ENCODE peak calls at places on chromosome 20, in five cellular contexts. L is GM12865, O is AG10803, E is fibroblast of pulmonary artery, G is H7. P is an unnamed sample.

GRCh38 chr20:41499961-41500725 is 118.0 kb downstream of the CHD6 start:
- DNase-seq in O (peak), L (no peak), G (no peak), E (no peak), P (no peak)

GRCh38 chr20:41173791-41174341 is 36.5 kb downstream of the PLCG1 start:
- DNase-seq in O (no peak), L (no peak), E (no peak), G (no peak), P (no peak)

GRCh38 chr20:46739441-46740213 is 30.2 kb downstream of the SLC2A10 start:
- DNase-seq in O (no peak), E (no peak), L (no peak), G (no peak), P (no peak)

GRCh38 chr20:63737940-63738686 is 1.5 kb upstream of the SLC2A4RG start:
- DNase-seq in E (no peak), O (no peak), G (peak), L (peak), P (no peak)

GRCh38 chr20:32068174-32068573 is 16.1 kb downstream of the HCK start:
- DNase-seq in G (no peak), E (no peak), O (no peak), L (no peak), P (no peak)

GRCh38 chr20:16485406-16485805 is 87.8 kb downstream of the KIF16B start:
- DNase-seq in O (peak), G (no peak), E (no peak), L (no peak), P (no peak)

GRCh38 chr20:43776691-43777090 is 49.9 kb upstream of the GTSF1L start:
- DNase-seq in G (no peak), E (no peak), O (no peak), L (no peak), P (no peak)

GRCh38 chr20:38002422-38002821 is 30.8 kb downstream of the TTI1 start:
- DNase-seq in O (no peak), E (no peak), L (no peak), G (no peak), P (no peak)

GRCh38 chr20:52230406-52230805 is 38.8 kb upstream of the ZFP64 start:
- DNase-seq in G (no peak), L (peak), E (peak), O (peak), P (no peak)

GRCh38 chr20:40757087-40757486 is 68.1 kb upstream of the MAFB start:
- DNase-seq in L (peak), O (no peak), E (peak), G (no peak), P (peak)

GRCh38 chr20:56540415-56540814 is 7.4 kb downstream of the FAM209B start:
- DNase-seq in O (peak), E (peak), L (no peak), G (no peak), P (no peak)

GRCh38 chr20:3101737-3102574 is 17.4 kb upstream of the AVP start:
- DNase-seq in L (peak), G (no peak), E (no peak), O (no peak), P (peak)

GRCh38 chr20:31517373-31517772 is 3.1 kb downstream of the HM13 start:
- DNase-seq in G (peak), O (peak), E (peak), L (no peak), P (no peak)

GRCh38 chr20:25057234-25058050 is 497 bp downstream of the ACSS1 start:
- DNase-seq in G (peak), E (peak), L (peak), O (peak), P (no peak)

GRCh38 chr20:46260480-46260879 is 47.8 kb downstream of the CDH22 start:
- DNase-seq in G (no peak), E (no peak), L (no peak), O (peak), P (no peak)

GRCh38 chr20:9573598-9573997 is 59.2 kb downstream of the LAMP5 start:
- DNase-seq in O (no peak), E (no peak), L (no peak), G (no peak), P (no peak)

GRCh38 chr20:38937978-38938473 is 11.8 kb downstream of the FAM83D start:
- DNase-seq in L (no peak), O (no peak), G (no peak), E (no peak), P (no peak)

GRCh38 chr20:15703171-15703911 is 869.9 kb downstream of the KIF16B start:
- DNase-seq in G (no peak), L (peak), O (no peak), E (peak), P (no peak)

GRCh38 chr20:32319100-32319499 is 39.0 kb upstream of the ASXL1 start:
- DNase-seq in O (no peak), L (no peak), E (no peak), G (no peak), P (no peak)

GRCh38 chr20:45832619-45833018 is 980 bp upstream of the SNX21 start:
- DNase-seq in G (no peak), E (no peak), L (no peak), O (no peak), P (no peak)

DNA sequence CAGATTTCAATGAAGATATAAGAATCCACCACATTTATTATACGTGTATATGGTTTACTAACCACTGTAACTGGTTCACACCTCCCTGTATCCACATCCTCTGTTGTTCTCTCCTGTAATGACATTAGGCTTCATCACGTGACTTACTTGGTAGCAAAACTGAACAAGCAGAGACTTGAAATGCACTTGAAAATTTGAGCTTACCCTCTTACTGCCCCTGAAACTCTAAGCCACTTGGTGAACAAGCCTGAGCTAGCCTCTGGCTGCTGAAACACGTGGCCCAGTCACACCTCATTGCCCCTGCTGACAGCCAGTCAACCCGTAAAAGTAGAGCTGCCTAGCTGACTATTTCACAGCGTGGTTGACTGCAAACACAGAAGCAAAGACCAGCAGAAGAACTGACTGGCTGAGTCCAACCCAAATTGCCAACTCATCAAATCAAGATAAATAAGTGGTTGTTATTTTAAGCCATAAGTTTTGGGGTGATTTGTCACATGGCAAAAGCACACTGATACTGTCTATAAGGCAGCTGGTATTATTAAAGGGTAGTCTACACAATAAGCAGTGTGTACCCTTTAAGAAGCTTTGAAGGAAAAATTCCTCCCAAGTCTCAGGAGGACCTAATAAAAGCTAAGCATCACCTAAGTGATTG is 109.0 kb downstream of the RALGAPA2 start:
- DNase-seq in O (no peak), L (peak), G (no peak), E (no peak), P (no peak)
- H3K4me3 ChIP-seq in O (no peak), L (no peak), G (no peak), E (no peak), P (no peak)

DNA sequence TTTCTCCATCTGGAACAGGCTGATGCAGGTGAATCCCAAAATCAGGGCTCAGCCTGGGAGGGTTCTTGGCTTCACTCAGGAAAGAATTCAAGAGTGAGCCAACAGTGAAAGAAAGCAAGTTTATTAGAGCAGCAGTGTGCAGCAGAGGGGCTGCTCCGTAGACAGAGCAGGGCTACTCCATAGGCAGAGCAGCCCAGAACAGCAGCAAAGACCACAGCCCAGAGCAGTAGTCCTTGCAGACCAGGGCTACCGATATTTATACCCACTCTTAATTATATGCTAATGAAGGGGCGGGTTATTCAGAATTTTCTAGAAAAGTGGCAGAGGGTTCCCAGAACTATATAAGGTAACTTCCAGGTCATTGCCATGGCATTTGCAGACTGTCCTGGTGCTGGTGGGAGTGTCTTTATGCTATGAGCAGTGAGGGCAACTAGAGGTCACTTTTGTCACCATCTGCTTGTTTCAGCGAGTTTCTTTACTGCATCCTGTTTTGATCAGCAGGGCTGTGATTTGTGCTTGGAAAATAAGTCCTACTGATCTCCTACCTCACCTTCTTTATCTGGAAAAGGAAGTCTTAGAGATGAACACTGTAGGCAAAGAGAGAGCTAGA is 39.8 kb upstream of the PTPN1 start:
- DNase-seq in O (no peak), E (peak), L (no peak), G (no peak), P (no peak)
- H3K4me3 ChIP-seq in O (no peak), E (no peak), L (no peak), G (no peak), P (no peak)

GRCh38 chr20:35903843-35904242 is 50.5 kb downstream of the SCAND1 start:
- DNase-seq in L (no peak), E (no peak), O (no peak), G (no peak), P (no peak)
- H3K4me3 ChIP-seq in L (no peak), E (no peak), O (no peak), G (no peak), P (no peak)

DNA sequence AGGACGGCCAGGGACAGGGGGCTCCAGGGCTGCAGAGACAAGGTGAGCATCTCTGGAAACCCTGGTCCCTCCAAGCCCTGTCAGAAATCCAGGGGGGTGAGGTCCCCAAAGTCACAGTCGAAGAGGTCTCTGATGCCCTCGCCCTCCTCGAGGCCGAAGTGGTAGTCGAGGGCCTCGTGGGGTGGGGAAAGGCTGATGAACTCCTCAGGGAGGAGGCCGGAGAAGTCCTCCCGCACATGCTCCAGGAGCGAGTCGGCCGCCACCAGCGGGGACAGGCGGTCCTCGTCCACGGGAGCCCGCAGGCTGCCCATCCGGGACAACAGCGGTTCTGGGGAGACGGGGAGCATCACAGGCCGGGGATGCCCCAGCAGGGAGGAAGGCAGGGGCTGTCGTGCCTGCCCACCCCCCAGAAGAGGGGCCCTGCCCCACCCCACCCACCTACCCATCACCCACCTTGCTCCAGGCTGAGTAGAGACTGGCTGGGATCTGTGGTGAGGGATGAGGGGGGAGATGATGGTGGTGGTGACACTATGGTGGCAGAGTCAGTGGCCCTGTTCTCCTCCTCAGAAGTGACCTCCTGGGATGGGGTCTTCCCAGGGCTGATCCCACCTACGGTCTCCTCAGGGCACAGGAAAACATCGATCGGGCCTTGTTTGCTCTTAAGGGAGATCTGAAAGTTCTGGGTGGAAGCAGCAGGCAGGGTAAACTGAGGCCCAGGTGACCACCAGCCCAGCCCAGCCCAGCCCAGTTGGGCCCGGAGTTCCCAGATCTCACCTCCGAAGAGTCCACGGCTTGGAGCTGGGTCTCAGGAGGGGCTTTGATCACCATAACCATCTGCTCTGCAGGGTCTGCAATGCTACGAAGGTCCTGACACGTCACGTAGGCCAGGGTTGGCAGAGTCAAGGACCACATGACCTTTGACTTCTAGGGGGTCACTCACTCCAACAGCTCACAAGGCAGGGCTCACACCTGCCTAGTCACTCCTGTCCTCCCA is 2.7 kb upstream of the NECAB3 start:
- DNase-seq in O (no peak), G (peak), E (no peak), L (no peak), P (no peak)
- H3K4me3 ChIP-seq in O (no peak), G (no peak), E (no peak), L (no peak), P (no peak)

GRCh38 chr20:51022803-51023616 is at the start of gene KCNG1:
- DNase-seq in L (no peak), E (peak), O (peak), G (peak), P (no peak)
- H3K4me3 ChIP-seq in L (no peak), E (peak), O (peak), G (peak), P (no peak)

GRCh38 chr20:62641749-62642665 is at the start of gene SLCO4A1:
- DNase-seq in O (no peak), G (peak), E (peak), L (peak), P (peak)

GRCh38 chr20:62638680-62639406 is 3.5 kb upstream of the SLCO4A1 start:
- DNase-seq in E (no peak), O (no peak), G (no peak), L (no peak), P (no peak)

GRCh38 chr20:62642666-62643520 is 590 bp downstream of the SLCO4A1 start:
- DNase-seq in L (peak), E (no peak), G (peak), O (no peak), P (peak)

GRCh38 chr20:62639765-62640164 is 2.5 kb upstream of the SLCO4A1 start:
- DNase-seq in G (no peak), O (no peak), L (no peak), E (no peak), P (no peak)

GRCh38 chr20:62640870-62641748 is 1.2 kb upstream of the SLCO4A1 start:
- DNase-seq in O (no peak), E (no peak), L (no peak), G (no peak), P (no peak)
- H3K4me3 ChIP-seq in O (no peak), E (no peak), L (peak), G (no peak), P (peak)

GRCh38 chr20:34299925-34300806 is 3.0 kb downstream of the AHCY start:
- DNase-seq in L (peak), O (peak), E (no peak), G (peak), P (no peak)
- H3K4me3 ChIP-seq in L (no peak), O (no peak), E (no peak), G (no peak), P (no peak)

GRCh38 chr20:50848846-50849673 is 54.2 kb downstream of the BCAS4 start:
- DNase-seq in G (peak), L (peak), E (no peak), O (no peak), P (no peak)
- H3K4me3 ChIP-seq in G (no peak), L (no peak), E (no peak), O (no peak), P (no peak)

GRCh38 chr20:50447817-50448216 is 62.4 kb upstream of the PTPN1 start:
- DNase-seq in L (no peak), G (no peak), E (no peak), O (no peak), P (no peak)

GRCh38 chr20:50450493-50450826 is 59.7 kb upstream of the PTPN1 start:
- DNase-seq in E (no peak), O (no peak), G (no peak), L (no peak), P (no peak)

GRCh38 chr20:50449789-50450492 is 60.2 kb upstream of the PTPN1 start:
- DNase-seq in O (no peak), E (no peak), L (peak), G (no peak), P (no peak)

GRCh38 chr20:50453533-50453932 is 56.6 kb upstream of the PTPN1 start:
- DNase-seq in G (no peak), E (no peak), O (no peak), L (no peak), P (no peak)

DNA sequence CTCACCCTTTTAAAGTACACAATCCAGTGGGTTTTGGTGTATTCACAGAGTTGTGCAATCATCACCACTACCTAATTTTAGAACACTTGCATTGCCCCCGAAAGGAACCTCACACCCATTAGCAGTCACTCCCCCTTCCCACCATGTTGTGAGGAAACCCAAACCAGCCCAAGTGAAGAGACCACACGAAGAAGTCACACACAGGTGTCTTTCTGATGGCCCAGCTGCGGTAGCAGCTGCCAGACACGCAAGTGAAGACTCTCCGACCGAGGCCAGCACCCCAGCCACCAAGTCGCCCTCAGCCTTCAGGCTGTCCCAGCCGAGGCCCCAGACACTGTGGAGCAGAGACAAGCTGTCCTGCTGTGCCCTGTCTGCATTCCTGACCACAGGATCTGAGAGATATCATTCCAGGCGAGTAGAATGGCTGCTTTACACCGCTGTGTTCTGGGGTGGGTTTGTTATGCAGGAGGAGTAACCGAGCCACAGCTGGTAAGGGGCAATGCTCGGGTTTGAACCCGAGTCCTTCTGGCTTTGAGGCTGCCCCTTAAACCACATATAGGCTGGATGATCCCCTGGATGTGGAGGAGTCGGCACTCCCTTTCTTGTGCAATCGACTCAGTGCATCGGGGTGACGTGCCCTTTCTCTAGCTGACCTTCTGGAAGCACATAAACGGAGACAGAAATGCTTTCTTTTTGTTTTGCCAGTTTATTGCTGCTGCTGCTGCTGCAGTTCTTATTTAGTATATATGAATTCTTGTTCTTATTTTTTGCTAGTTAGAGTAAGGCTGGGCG is 59.0 kb upstream of the PTPN1 start:
- DNase-seq in E (peak), G (peak), O (peak), L (peak), P (peak)
- H3K4me3 ChIP-seq in E (peak), G (no peak), O (peak), L (peak), P (peak)

GRCh38 chr20:6209093-6209492 is 86.3 kb upstream of the FERMT1 start:
- DNase-seq in E (no peak), G (no peak), O (no peak), L (no peak), P (no peak)
- H3K4me3 ChIP-seq in E (no peak), G (no peak), O (no peak), L (no peak), P (no peak)

P was measured in Jurkat, Clone E6-1.